ENCODE peak calls at places on chromosome 4, in six cellular contexts. A, E, M, L, X and I are unnamed samples.
A peak's percentile ranks its signal among the peaks of the same experiment; 100 is the strongest.

GRCh38 chr4:154088741-154089140 is 299.9 kb upstream of the SFRP2 start:
- DNase-seq in X (no peak), L (no peak), A (no peak), M (no peak), E (no peak), I (no peak)

GRCh38 chr4:62320612-62321011 is 1120.5 kb downstream of the ADGRL3 start:
- DNase-seq in L (no peak), M (no peak), X (no peak), A (no peak), E (no peak), I (no peak)

GRCh38 chr4:164892018-164892417 is 15.0 kb downstream of the APELA start:
- DNase-seq in A (no peak), L (no peak), X (peak; percentile 68), M (no peak), E (no peak), I (no peak)

GRCh38 chr4:46123872-46124755 is at the start of gene GABRG1:
- DNase-seq in L (no peak), X (no peak), M (no peak), A (no peak), E (no peak), I (no peak)

GRCh38 chr4:163404570-163404969 is 60.9 kb downstream of the NPY5R start:
- DNase-seq in X (no peak), A (no peak), E (no peak), M (no peak), L (peak; percentile 1), I (no peak)

GRCh38 chr4:24713604-24714003 is 81.8 kb upstream of the SOD3 start:
- DNase-seq in L (no peak), X (no peak), E (no peak), A (no peak), M (no peak), I (no peak)

GRCh38 chr4:88585908-88586307 is 6.4 kb upstream of the HERC3 start:
- DNase-seq in X (no peak), E (no peak), M (no peak), L (no peak), A (no peak), I (peak; percentile 39)

GRCh38 chr4:7366180-7366957 is 68.4 kb downstream of the PSAPL1 start:
- DNase-seq in E (no peak), L (no peak), X (no peak), M (no peak), A (no peak), I (no peak)

GRCh38 chr4:61243962-61244361 is 43.8 kb downstream of the ADGRL3 start:
- DNase-seq in L (no peak), E (no peak), A (no peak), X (no peak), M (peak; percentile 14), I (no peak)

GRCh38 chr4:147078362-147078761 is 132.7 kb upstream of the TTC29 start:
- DNase-seq in A (no peak), L (no peak), E (no peak), X (no peak), M (no peak), I (no peak)

GRCh38 chr4:7074423-7074822 is 6.6 kb upstream of the GRPEL1 start:
- DNase-seq in M (no peak), X (no peak), L (no peak), E (no peak), A (peak; percentile 20), I (no peak)

GRCh38 chr4:125388653-125389052 is 73.9 kb downstream of the FAT4 start:
- DNase-seq in E (no peak), L (no peak), M (no peak), A (no peak), X (no peak), I (peak; percentile 70)

GRCh38 chr4:123640271-123640670 is 243.7 kb downstream of the SPRY1 start:
- DNase-seq in E (no peak), L (no peak), M (no peak), A (no peak), X (no peak), I (peak; percentile 78)

GRCh38 chr4:176767183-176767582 is 25.5 kb downstream of the VEGFC start:
- DNase-seq in E (no peak), L (no peak), M (no peak), X (no peak), A (no peak), I (peak; percentile 33)

GRCh38 chr4:163127621-163128020 is 39.1 kb downstream of the NAF1 start:
- DNase-seq in M (no peak), A (no peak), E (no peak), L (no peak), X (no peak), I (no peak)

GRCh38 chr4:85459736-85460135 is 15.2 kb upstream of the ARHGAP24 start:
- DNase-seq in E (no peak), A (no peak), M (no peak), X (no peak), L (no peak), I (no peak)

GRCh38 chr4:8703401-8703696 is 110.8 kb downstream of the CPZ start:
- DNase-seq in M (no peak), A (no peak), E (no peak), X (no peak), L (no peak), I (no peak)

GRCh38 chr4:164509951-164510350 is 244.0 kb upstream of the SMIM31 start:
- DNase-seq in E (no peak), M (no peak), L (no peak), X (no peak), A (no peak), I (no peak)

GRCh38 chr4:104860227-104861123 is 286.2 kb upstream of the TET2 start:
- DNase-seq in M (peak; percentile 45), L (peak; percentile 62), A (peak; percentile 66), X (peak; percentile 72), E (peak; percentile 25), I (peak; percentile 63)

GRCh38 chr4:112504807-112505206 is 11.2 kb downstream of the NEUROG2 start:
- DNase-seq in E (no peak), L (no peak), A (no peak), X (no peak), M (no peak), I (no peak)

GRCh38 chr4:72531322-72531721 is 37.7 kb downstream of the ADAMTS3 start:
- DNase-seq in E (no peak), L (no peak), A (no peak), M (no peak), X (no peak), I (no peak)

GRCh38 chr4:84530871-84531270 is 31.8 kb upstream of the NKX6-1 start:
- DNase-seq in E (no peak), M (no peak), A (peak; percentile 18), X (no peak), L (no peak), I (peak; percentile 19)

GRCh38 chr4:74997942-74998341 is 65.0 kb downstream of the PARM1 start:
- DNase-seq in X (no peak), L (no peak), M (no peak), E (no peak), A (no peak), I (no peak)

GRCh38 chr4:124431663-124432192 is 280.8 kb downstream of the ANKRD50 start:
- DNase-seq in L (no peak), E (no peak), X (no peak), M (no peak), A (no peak), I (peak; percentile 75)

GRCh38 chr4:130071746-130072145 is 975.8 kb downstream of the C4orf33 start:
- DNase-seq in A (no peak), M (no peak), X (no peak), L (no peak), E (no peak), I (no peak)

GRCh38 chr4:5708171-5708828 is at the start of gene EVC2:
- DNase-seq in E (peak; percentile 14), A (peak; percentile 27), X (no peak), M (no peak), L (no peak), I (peak; percentile 46)

GRCh38 chr4:1623821-1624518 is 60.1 kb downstream of the FAM53A start:
- DNase-seq in L (no peak), M (no peak), E (no peak), A (no peak), X (no peak), I (no peak)

GRCh38 chr4:187059895-187060294 is 336.2 kb upstream of the FAT1 start:
- DNase-seq in X (no peak), A (no peak), M (no peak), E (no peak), L (no peak), I (no peak)

GRCh38 chr4:30553721-30554120 is 166.4 kb upstream of the PCDH7 start:
- DNase-seq in L (no peak), E (no peak), M (no peak), X (no peak), A (no peak), I (peak; percentile 0)

GRCh38 chr4:84677995-84678394 is 95.1 kb downstream of the CDS1 start:
- DNase-seq in E (no peak), X (no peak), L (no peak), A (no peak), M (no peak), I (no peak)

GRCh38 chr4:97498875-97499274 is 644.4 kb downstream of the STPG2 start:
- DNase-seq in A (peak; percentile 86), M (no peak), E (no peak), L (no peak), X (no peak), I (no peak)

GRCh38 chr4:189202182-189202868 is 738.3 kb upstream of the FRG1 start:
- DNase-seq in E (peak; percentile 38), A (peak; percentile 73), L (peak; percentile 9), M (peak; percentile 45), X (no peak), I (peak; percentile 92)

GRCh38 chr4:8355864-8356565 is 84.5 kb downstream of the ACOX3 start:
- DNase-seq in X (no peak), L (no peak), E (no peak), M (no peak), A (no peak), I (peak; percentile 31)

GRCh38 chr4:48470135-48470534 is 13.0 kb upstream of the SLC10A4 start:
- DNase-seq in E (no peak), A (no peak), L (no peak), X (no peak), M (no peak), I (no peak)
- TF ChIP-seq BHLHE40 in E (no peak), A (no peak), L (no peak), X (no peak), M (no peak), I (no peak)

GRCh38 chr4:9709724-9710123 is 71.7 kb upstream of the DRD5 start:
- DNase-seq in A (no peak), L (no peak), X (no peak), M (no peak), E (no peak), I (no peak)
- TF ChIP-seq BHLHE40 in A (no peak), L (no peak), X (no peak), M (no peak), E (no peak), I (no peak)

GRCh38 chr4:37661643-37662221 is 24.4 kb downstream of the RELL1 start:
- DNase-seq in E (no peak), M (no peak), A (no peak), L (no peak), X (no peak), I (peak; percentile 61)
- TF ChIP-seq BHLHE40 in E (no peak), M (no peak), A (no peak), L (no peak), X (no peak), I (no peak)

DNA sequence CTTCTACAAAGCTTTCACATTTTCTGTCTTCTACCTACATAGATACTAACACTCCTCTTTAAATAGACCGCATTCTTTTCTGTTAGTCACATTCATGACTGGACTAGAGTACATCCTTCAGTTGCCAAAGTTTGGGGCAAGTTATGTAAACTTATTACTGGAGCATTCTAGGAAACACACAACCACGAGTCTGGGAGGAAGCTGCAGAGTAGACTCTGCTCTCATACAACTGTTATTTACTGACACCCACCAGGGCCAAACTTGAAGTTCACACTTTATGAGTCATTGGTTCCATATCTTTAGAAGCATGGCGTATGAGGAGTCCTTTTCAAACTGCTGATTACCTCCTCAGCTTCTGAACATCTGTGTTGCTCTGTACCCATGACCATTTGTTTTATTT is 87.0 kb downstream of the RNF150 start:
- DNase-seq in L (peak; percentile 10), X (no peak), A (peak; percentile 8), M (no peak), E (no peak), I (peak; percentile 100)
- TF ChIP-seq BHLHE40 in L (no peak), X (no peak), A (no peak), M (no peak), E (no peak), I (peak; percentile 83)